ENCODE peak calls at places on chromosomes 16 and 17, in eight cellular contexts. D, G, A, Y, N, F, R and S are unnamed samples.

GRCh38 chr17:2192367-2193028 is 111.1 kb downstream of the SMG6 start:
- DNase-seq in A (no peak), G (no peak), F (no peak), N (no peak), Y (no peak), D (peak; percentile 88), R (peak; percentile 32), S (no peak)

GRCh38 chr17:2337152-2337810 is at the start of gene SGSM2:
- DNase-seq in F (peak; percentile 66), Y (no peak), G (peak; percentile 55), D (peak; percentile 38), N (peak; percentile 66), R (peak; percentile 65), A (peak; percentile 85), S (peak; percentile 64)

GRCh38 chr17:6065351-6065750 is 4.8 kb upstream of the WSCD1 start:
- DNase-seq in N (no peak), Y (no peak), G (no peak), R (no peak), F (no peak), A (no peak), D (no peak), S (no peak)

GRCh38 chr17:27288183-27288582 is 5.7 kb upstream of the WSB1 start:
- DNase-seq in R (no peak), Y (no peak), F (no peak), D (no peak), A (no peak), N (no peak), G (no peak), S (no peak)

GRCh38 chr16:6548507-6548906 is 784.1 kb upstream of the RBFOX1 start:
- DNase-seq in Y (no peak), D (no peak), N (no peak), R (no peak), F (no peak), A (no peak), G (no peak), S (no peak)

GRCh38 chr17:37701424-37702020 is 43.3 kb downstream of the HNF1B start:
- DNase-seq in G (no peak), D (peak; percentile 38), Y (no peak), N (peak; percentile 5), A (no peak), R (no peak), F (no peak), S (peak; percentile 61)

GRCh38 chr16:57911711-57912110 is 59.2 kb downstream of the CNGB1 start:
- DNase-seq in D (no peak), G (no peak), N (no peak), F (no peak), R (no peak), Y (no peak), A (no peak), S (no peak)

GRCh38 chr16:30131869-30132475 is 9.0 kb upstream of the MAPK3 start:
- DNase-seq in N (no peak), A (no peak), D (no peak), G (no peak), Y (no peak), R (no peak), F (no peak), S (no peak)

GRCh38 chr16:85284138-85284897 is 172.0 kb upstream of the CIBAR2 start:
- DNase-seq in A (no peak), D (no peak), F (no peak), Y (no peak), N (no peak), G (no peak), R (no peak), S (no peak)

GRCh38 chr17:82241926-82242697 is 13.3 kb downstream of the SLC16A3 start:
- DNase-seq in A (peak; percentile 84), D (peak; percentile 31), Y (no peak), R (peak; percentile 66), F (peak; percentile 80), N (no peak), G (no peak), S (no peak)

GRCh38 chr17:980406-981291 is 1.1 kb upstream of the NXN start:
- DNase-seq in R (peak; percentile 69), Y (peak; percentile 76), N (peak; percentile 72), F (peak; percentile 77), G (peak; percentile 83), A (peak; percentile 93), D (peak; percentile 89), S (peak; percentile 80)

GRCh38 chr16:82061861-82062525 is 26.9 kb downstream of the HSD17B2 start:
- DNase-seq in R (no peak), Y (no peak), A (no peak), D (peak; percentile 37), N (no peak), F (no peak), G (no peak), S (no peak)

GRCh38 chr17:15436399-15437369 is 30.7 kb downstream of the CDRT4 start:
- DNase-seq in G (no peak), F (peak; percentile 75), R (peak; percentile 79), N (no peak), A (peak; percentile 91), Y (no peak), D (peak; percentile 79), S (peak; percentile 67)

GRCh38 chr17:37720989-37721388 is 23.9 kb downstream of the HNF1B start:
- DNase-seq in R (no peak), F (no peak), N (no peak), A (no peak), Y (no peak), D (no peak), G (peak; percentile 29), S (no peak)

GRCh38 chr17:49748791-49749190 is 15.1 kb downstream of the FAM117A start:
- DNase-seq in F (no peak), A (no peak), R (no peak), N (peak; percentile 48), Y (no peak), D (no peak), G (no peak), S (no peak)

GRCh38 chr17:62110923-62111484 is 45.9 kb upstream of the MED13 start:
- DNase-seq in F (no peak), A (no peak), R (no peak), G (no peak), D (peak; percentile 70), N (no peak), Y (no peak), S (no peak)

GRCh38 chr17:45867171-45867570 is 22.5 kb downstream of the SPPL2C start:
- DNase-seq in R (no peak), N (no peak), G (no peak), D (no peak), Y (no peak), A (no peak), F (no peak), S (no peak)

GRCh38 chr17:65176646-65177409 is 39.7 kb downstream of the RGS9 start:
- DNase-seq in R (no peak), G (no peak), D (no peak), N (no peak), A (no peak), Y (no peak), F (no peak), S (no peak)

GRCh38 chr17:65175952-65176351 is 38.8 kb downstream of the RGS9 start:
- DNase-seq in G (no peak), D (no peak), Y (no peak), A (no peak), N (no peak), R (no peak), F (no peak), S (no peak)

GRCh38 chr17:65174974-65175373 is 37.8 kb downstream of the RGS9 start:
- DNase-seq in D (no peak), F (no peak), R (no peak), N (no peak), A (no peak), G (no peak), Y (no peak), S (no peak)

GRCh38 chr17:65181237-65182061 is 44.3 kb downstream of the RGS9 start:
- DNase-seq in R (no peak), Y (no peak), F (no peak), D (no peak), G (no peak), N (no peak), A (no peak), S (no peak)

GRCh38 chr17:65177901-65178300 is 40.7 kb downstream of the RGS9 start:
- DNase-seq in F (no peak), A (no peak), Y (no peak), G (no peak), D (peak; percentile 59), N (no peak), R (no peak), S (no peak)
- H3K27ac ChIP-seq in F (no peak overlapping the region), A (no peak overlapping the region), Y (no peak overlapping the region), G (no peak overlapping the region), D (no peak overlapping the region), N (no peak overlapping the region), R (no peak overlapping the region), S (no peak overlapping the region)

GRCh38 chr16:8935989-8936388 is 27.7 kb downstream of the USP7 start:
- DNase-seq in A (no peak), G (no peak), N (no peak), F (no peak), Y (no peak), R (no peak), D (no peak), S (no peak)
- H3K4me1 ChIP-seq in A (no peaks in the 10 kb centered on the region), G (no peaks in the 10 kb centered on the region), N (peaks cover 25% of the 10 kb centered on the region), F (no peaks in the 10 kb centered on the region), Y (no peaks in the 10 kb centered on the region), R (peaks cover 31% of the 10 kb centered on the region), D (no peaks in the 10 kb centered on the region), S (peaks cover 5% of the 10 kb centered on the region)

DNA sequence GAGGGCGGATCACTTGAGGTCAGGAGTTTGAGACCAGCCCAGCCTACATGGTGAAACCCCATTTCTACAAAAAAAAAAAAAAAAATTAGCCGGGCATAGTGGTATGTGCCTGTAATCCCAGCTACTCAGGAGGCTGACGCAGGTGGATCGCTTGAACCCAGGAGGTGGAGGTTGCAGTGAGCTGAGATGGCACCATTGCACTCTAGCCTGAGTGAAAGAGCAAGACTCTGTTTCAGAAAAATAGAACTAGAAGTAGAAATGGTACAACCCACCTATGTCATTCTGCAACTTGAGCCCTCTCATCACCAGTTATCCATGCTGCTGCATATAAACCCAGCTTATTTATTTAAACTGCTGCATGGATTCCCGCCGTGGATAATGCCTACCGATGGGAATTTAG is 1.6 kb downstream of the SCNN1B start:
- DNase-seq in F (no peak), A (no peak), N (no peak), G (no peak), Y (no peak), R (no peak), D (no peak), S (no peak)
- H3K27me3 ChIP-seq in F (no peaks in the 10 kb centered on the region), A (peaks cover 37% of the 10 kb centered on the region), N (no peaks in the 10 kb centered on the region), G (no peaks in the 10 kb centered on the region), Y (no peaks in the 10 kb centered on the region), R (no peaks in the 10 kb centered on the region), D (no peaks in the 10 kb centered on the region), S (no peaks in the 10 kb centered on the region)

DNA sequence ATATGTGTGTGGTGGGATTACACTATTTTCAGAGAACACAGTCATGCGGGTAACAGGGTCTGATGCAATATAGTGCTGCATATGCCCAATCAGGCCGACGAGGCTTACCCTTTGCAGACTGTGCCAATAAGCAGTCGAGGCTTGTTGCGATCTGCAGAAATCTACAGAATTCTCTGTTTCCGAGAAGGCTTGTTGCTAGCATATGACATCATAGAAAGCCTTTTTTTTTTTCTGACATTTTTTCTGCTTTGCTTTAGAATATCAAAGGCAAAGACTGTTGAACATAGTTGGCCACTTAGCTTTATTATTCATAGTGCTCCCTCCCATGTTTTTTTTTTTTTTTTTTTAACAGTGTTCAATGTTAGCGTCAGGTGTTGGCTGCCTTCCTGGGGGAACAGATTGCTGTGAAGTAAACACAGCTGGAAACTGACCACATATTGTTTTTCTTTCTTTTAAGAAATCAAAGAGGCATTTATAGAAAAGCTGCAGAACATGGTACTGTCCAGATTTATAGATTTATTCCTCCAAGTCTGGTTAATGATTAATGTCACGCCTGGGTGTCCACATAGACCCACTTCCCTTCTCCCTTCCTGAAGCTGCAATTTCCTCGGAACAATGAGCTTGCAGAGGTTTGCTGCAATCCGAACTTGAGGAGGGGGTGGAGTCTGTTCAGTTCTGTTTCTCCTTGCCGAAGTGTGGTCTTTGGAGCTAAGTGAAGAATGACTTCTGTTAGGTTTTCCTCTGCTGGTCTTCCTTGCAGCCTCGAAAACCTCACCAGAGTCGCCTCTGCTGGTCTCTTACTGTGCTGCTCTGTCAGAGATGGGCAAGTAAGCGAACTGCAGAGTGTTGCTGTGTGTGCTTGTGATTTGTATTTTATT is 87.3 kb downstream of the MAP2K6 start:
- DNase-seq in N (no peak), D (peak; percentile 24), F (peak; percentile 20), Y (peak; percentile 49), R (peak; percentile 34), A (no peak), G (peak; percentile 34), S (peak; percentile 44)
- H3K27ac ChIP-seq in N (no peak overlapping the region), D (no peak overlapping the region), F (no peak overlapping the region), Y (peak overlapping the region; percentile 79), R (peak overlapping the region; percentile 87), A (peak overlapping the region; percentile 52), G (peak overlapping the region; percentile 31), S (no peak overlapping the region)